ENCODE peak calls at places on chromosomes 5 and 9, in ten cellular contexts. S is GDM1; Y is NCI-H146; F is T-helper 9 cell; M is RPMI8226; L is left ventricle myocardium superior; I is lower lobe of right lung; Q is stimulated activated CD8-positive, alpha-beta memory T cell treated with anti-CD3 and anti-CD28 coated beads, Interleukin-2, amount 100 ng/mL, for 1 hour; C is CD4-positive, alpha-beta T cell; K is HEK293T. A is an unnamed sample.

GRCh38 chr5:143447983-143448382 is 44.5 kb upstream of the NR3C1 start:
- DNase-seq in S (no peak), Y (no peak), F (no peak), M (no peak), L (no peak), I (no peak), Q (no peak), C (no peak), K (no peak), A (no peak)

GRCh38 chr9:136100700-136101614 is 5.9 kb upstream of the NACC2 start:
- DNase-seq in S (no peak), Y (peak; percentile 93), F (no peak), M (peak; percentile 83), L (no peak), I (no peak), Q (no peak), C (no peak), K (no peak), A (no peak)

GRCh38 chr5:156295434-156295833 is 31.5 kb upstream of the SGCD start:
- DNase-seq in S (no peak), Y (no peak), F (no peak), M (no peak), L (no peak), I (no peak), Q (no peak), C (no peak), K (no peak), A (no peak)

GRCh38 chr5:123285122-123286011 is 137.8 kb downstream of the CEP120 start:
- DNase-seq in S (no peak), Y (no peak), F (no peak), M (no peak), L (peak; percentile 17), I (no peak), Q (no peak), C (no peak), K (peak; percentile 60), A (no peak)

GRCh38 chr5:150609843-150610584 is 30.4 kb upstream of the SYNPO start:
- DNase-seq in S (no peak), Y (no peak), F (no peak), M (no peak), L (peak; percentile 70), I (peak; percentile 43), Q (no peak), C (no peak), K (no peak), A (no peak)

GRCh38 chr9:35367451-35367850 is 122.5 kb upstream of the RUSC2 start:
- DNase-seq in S (no peak), Y (peak; percentile 4), F (no peak), M (no peak), L (no peak), I (no peak), Q (no peak), C (no peak), K (no peak), A (no peak)

GRCh38 chr9:68678430-68678829 is 26.6 kb upstream of the PIP5K1B start:
- DNase-seq in S (no peak), Y (peak; percentile 24), F (no peak), M (peak; percentile 42), L (no peak), I (no peak), Q (no peak), C (no peak), K (peak; percentile 68), A (no peak)

GRCh38 chr5:61461412-61461811 is 129.4 kb downstream of the ZSWIM6 start:
- DNase-seq in S (no peak), Y (peak; percentile 67), F (no peak), M (no peak), L (no peak), I (no peak), Q (no peak), C (no peak), K (no peak), A (no peak)

GRCh38 chr5:78649816-78650561 is 1.4 kb upstream of the LHFPL2 start:
- DNase-seq in S (no peak), Y (peak; percentile 3), F (no peak), M (peak; percentile 21), L (no peak), I (no peak), Q (no peak), C (no peak), K (no peak), A (no peak)

GRCh38 chr9:93659044-93659836 is 82.9 kb downstream of the PHF2 start:
- DNase-seq in S (no peak), Y (no peak), F (no peak), M (no peak), L (peak; percentile 17), I (peak; percentile 24), Q (no peak), C (no peak), K (no peak), A (no peak)

GRCh38 chr5:12016149-12016740 is 112.0 kb upstream of the CTNND2 start:
- DNase-seq in S (no peak), Y (no peak), F (no peak), M (no peak), L (no peak), I (no peak), Q (no peak), C (no peak), K (no peak), A (no peak)

GRCh38 chr5:20166496-20166895 is 178.5 kb upstream of the CDH18 start:
- DNase-seq in S (no peak), Y (no peak), F (no peak), M (peak; percentile 6), L (no peak), I (no peak), Q (no peak), C (no peak), K (no peak), A (no peak)

GRCh38 chr5:54249210-54250028 is 61.0 kb downstream of the ARL15 start:
- DNase-seq in S (peak; percentile 19), Y (no peak), F (peak; percentile 24), M (peak; percentile 64), L (peak; percentile 33), I (peak; percentile 52), Q (no peak), C (peak; percentile 5), K (peak; percentile 67), A (no peak)

GRCh38 chr9:106958955-106959657 is 96.1 kb downstream of the ZNF462 start:
- DNase-seq in S (no peak), Y (no peak), F (no peak), M (no peak), L (no peak), I (no peak), Q (no peak), C (no peak), K (no peak), A (no peak)

GRCh38 chr9:17134396-17134842 is 421 bp upstream of the CNTLN start:
- DNase-seq in S (no peak), Y (no peak), F (no peak), M (no peak), L (no peak), I (no peak), Q (no peak), C (no peak), K (no peak), A (no peak)

GRCh38 chr9:99019523-99020331 is 76.0 kb downstream of the COL15A1 start:
- DNase-seq in S (no peak), Y (no peak), F (no peak), M (no peak), L (no peak), I (no peak), Q (no peak), C (no peak), K (no peak), A (no peak)

GRCh38 chr5:154288145-154288544 is 97.6 kb downstream of the GALNT10 start:
- DNase-seq in S (no peak), Y (no peak), F (no peak), M (no peak), L (no peak), I (no peak), Q (no peak), C (no peak), K (no peak), A (no peak)

GRCh38 chr9:6229604-6230003 is 14.0 kb downstream of the IL33 start:
- DNase-seq in S (no peak), Y (peak; percentile 61), F (no peak), M (no peak), L (no peak), I (no peak), Q (no peak), C (no peak), K (no peak), A (no peak)

GRCh38 chr5:115274584-115274983 is 11.9 kb upstream of the PGGT1B start:
- DNase-seq in S (no peak), Y (no peak), F (no peak), M (peak; percentile 77), L (no peak), I (no peak), Q (no peak), C (no peak), K (no peak), A (no peak)

GRCh38 chr5:150484964-150485769 is 22.8 kb upstream of the NDST1 start:
- DNase-seq in S (no peak), Y (peak; percentile 36), F (no peak), M (no peak), L (no peak), I (no peak), Q (no peak), C (no peak), K (no peak), A (no peak)

GRCh38 chr9:90987566-90987965 is 185.9 kb downstream of the SYK start:
- DNase-seq in S (no peak), Y (no peak), F (no peak), M (no peak), L (no peak), I (no peak), Q (no peak), C (no peak), K (no peak), A (no peak)

GRCh38 chr5:16842916-16843315 is 93.2 kb downstream of the MYO10 start:
- DNase-seq in S (no peak), Y (no peak), F (no peak), M (no peak), L (no peak), I (no peak), Q (no peak), C (no peak), K (no peak), A (no peak)

GRCh38 chr9:105901514-105902109 is 207.3 kb downstream of the TMEM38B start:
- DNase-seq in S (peak; percentile 37), Y (no peak), F (no peak), M (peak; percentile 6), L (peak; percentile 56), I (no peak), Q (no peak), C (no peak), K (peak; percentile 66), A (no peak)

GRCh38 chr5:108681079-108681921 is 66.4 kb upstream of the FER start:
- DNase-seq in S (peak; percentile 56), Y (no peak), F (no peak), M (peak; percentile 71), L (peak; percentile 28), I (no peak), Q (no peak), C (no peak), K (peak; percentile 46), A (peak; percentile 48)

GRCh38 chr9:127463891-127464290 is 12.6 kb downstream of the LRSAM1 start:
- DNase-seq in S (no peak), Y (no peak), F (no peak), M (no peak), L (peak; percentile 74), I (no peak), Q (no peak), C (no peak), K (no peak), A (no peak)

GRCh38 chr9:94649100-94649855 is 10.0 kb upstream of the FBP1 start:
- DNase-seq in S (no peak), Y (no peak), F (no peak), M (peak; percentile 19), L (no peak), I (no peak), Q (no peak), C (no peak), K (no peak), A (no peak)

GRCh38 chr9:114225534-114226288 is 70.4 kb downstream of the COL27A1 start:
- DNase-seq in S (no peak), Y (no peak), F (no peak), M (no peak), L (no peak), I (no peak), Q (no peak), C (no peak), K (no peak), A (no peak)

GRCh38 chr5:1484416-1485319 is 39.1 kb downstream of the LPCAT1 start:
- DNase-seq in S (no peak), Y (no peak), F (no peak), M (no peak), L (no peak), I (no peak), Q (no peak), C (no peak), K (no peak), A (peak; percentile 88)

A was measured in GM19239.